ENCODE peak calls at places on chromosomes 12 and 14, in nine cellular contexts. B is amniotic stem cell; M is ACHN; G is myocyte; T is stimulated activated CD4-positive, alpha-beta T cell treated with anti-CD3 and anti-CD28 coated beads, Interleukin-4, amount 100 ng/mL, for 24 hours; X is hippocampal formation; W is dorsolateral prefrontal cortex; D is putamen; Z is A549. K is an unnamed sample.

GRCh38 chr12:113359939-113360748 is 1.8 kb downstream of the PLBD2 start:
- DNase-seq in B (no peak), M (peak), G (peak), T (no peak), X (no peak), W (no peak), D (no peak), Z (no peak), K (no peak)

GRCh38 chr14:92613008-92613658 is 99.6 kb downstream of the RIN3 start:
- DNase-seq in B (no peak), M (peak), G (no peak), T (peak), X (no peak), W (no peak), D (no peak), Z (no peak), K (peak)

GRCh38 chr12:131920157-131920508 is 8.9 kb upstream of the PUS1 start:
- DNase-seq in B (no peak), M (no peak), G (no peak), T (no peak), X (no peak), W (no peak), D (no peak), Z (no peak), K (no peak)

GRCh38 chr14:58829594-58829993 is 191.8 kb downstream of the DACT1 start:
- DNase-seq in B (no peak), M (no peak), G (no peak), T (no peak), X (no peak), W (no peak), D (no peak), Z (no peak), K (no peak)

GRCh38 chr12:124837958-124838803 is 25.5 kb downstream of the SCARB1 start:
- DNase-seq in B (peak), M (peak), G (peak), T (no peak), X (peak), W (peak), D (peak), Z (peak), K (peak)

GRCh38 chr12:80684077-80684495 is 23.3 kb upstream of the MYF6 start:
- DNase-seq in B (no peak), M (no peak), G (no peak), T (no peak), X (no peak), W (no peak), D (no peak), Z (no peak), K (no peak)

GRCh38 chr12:132142679-132143327 is 1.3 kb downstream of the DDX51 start:
- DNase-seq in B (no peak), M (no peak), G (no peak), T (no peak), X (no peak), W (peak), D (no peak), Z (no peak), K (no peak)

GRCh38 chr12:92786045-92786444 is 83.3 kb downstream of the PLEKHG7 start:
- DNase-seq in B (no peak), M (no peak), G (peak), T (no peak), X (no peak), W (no peak), D (no peak), Z (no peak), K (no peak)

GRCh38 chr14:93326196-93326595 is 6.6 kb downstream of the BTBD7 start:
- DNase-seq in B (no peak), M (no peak), G (no peak), T (no peak), X (no peak), W (no peak), D (no peak), Z (no peak), K (no peak)

GRCh38 chr12:54587315-54587821 is 1.1 kb downstream of the PPP1R1A start:
- DNase-seq in B (no peak), M (no peak), G (no peak), T (no peak), X (peak), W (peak), D (no peak), Z (no peak), K (peak)

GRCh38 chr12:102567031-102567985 is 86.9 kb upstream of the IGF1 start:
- DNase-seq in B (peak), M (peak), G (peak), T (no peak), X (no peak), W (no peak), D (no peak), Z (peak), K (no peak)

GRCh38 chr12:30219047-30219446 is 435.3 kb upstream of the TMTC1 start:
- DNase-seq in B (no peak), M (no peak), G (no peak), T (no peak), X (no peak), W (no peak), D (no peak), Z (no peak), K (no peak)

GRCh38 chr14:40386433-40386832 is 954.2 kb upstream of the FBXO33 start:
- DNase-seq in B (no peak), M (no peak), G (no peak), T (no peak), X (no peak), W (no peak), D (no peak), Z (no peak), K (no peak)

GRCh38 chr14:73743431-73743931 is 29.3 kb upstream of the PNMA1 start:
- DNase-seq in B (no peak), M (no peak), G (peak), T (peak), X (peak), W (no peak), D (no peak), Z (no peak), K (no peak)

GRCh38 chr12:26938660-26939185 is 453 bp downstream of the FGFR1OP2 start:
- DNase-seq in B (no peak), M (no peak), G (no peak), T (no peak), X (no peak), W (no peak), D (no peak), Z (peak), K (no peak)

GRCh38 chr14:56189306-56189705 is 71.1 kb downstream of the PELI2 start:
- DNase-seq in B (no peak), M (no peak), G (no peak), T (no peak), X (no peak), W (no peak), D (no peak), Z (peak), K (peak)

GRCh38 chr14:60905930-60906329 is 74.9 kb downstream of the TRMT5 start:
- DNase-seq in B (no peak), M (no peak), G (no peak), T (no peak), X (no peak), W (no peak), D (peak), Z (no peak), K (no peak)

GRCh38 chr12:90292183-90292582 is 583.5 kb upstream of the ATP2B1 start:
- DNase-seq in B (no peak), M (no peak), G (no peak), T (no peak), X (no peak), W (no peak), D (peak), Z (no peak), K (no peak)

GRCh38 chr14:68141531-68142088 is 322.0 kb downstream of the RAD51B start:
- DNase-seq in B (no peak), M (peak), G (peak), T (no peak), X (no peak), W (no peak), D (no peak), Z (no peak), K (no peak)

GRCh38 chr12:124475295-124476010 is 92.0 kb downstream of the NCOR2 start:
- DNase-seq in B (no peak), M (no peak), G (peak), T (no peak), X (no peak), W (no peak), D (no peak), Z (no peak), K (no peak)

GRCh38 chr12:14327717-14328116 is 37.8 kb upstream of the ATF7IP start:
- DNase-seq in B (no peak), M (no peak), G (peak), T (no peak), X (no peak), W (no peak), D (no peak), Z (no peak), K (no peak)

GRCh38 chr14:74140374-74140850 is 55.7 kb downstream of the LIN52 start:
- DNase-seq in B (no peak), M (no peak), G (peak), T (no peak), X (no peak), W (no peak), D (no peak), Z (no peak), K (peak)

GRCh38 chr14:77040995-77041744 is 12.7 kb upstream of the IRF2BPL start:
- DNase-seq in B (no peak), M (no peak), G (no peak), T (peak), X (no peak), W (no peak), D (no peak), Z (no peak), K (no peak)

GRCh38 chr12:104779134-104779533 is 179.0 kb downstream of the SLC41A2 start:
- DNase-seq in B (no peak), M (no peak), G (no peak), T (no peak), X (no peak), W (no peak), D (no peak), Z (no peak), K (no peak)

GRCh38 chr14:69232388-69232787 is 27.6 kb upstream of the GALNT16 start:
- DNase-seq in B (no peak), M (no peak), G (peak), T (no peak), X (no peak), W (no peak), D (no peak), Z (no peak), K (no peak)

GRCh38 chr14:81509838-81510452 is 23.7 kb downstream of the SEL1L start:
- DNase-seq in B (no peak), M (no peak), G (peak), T (no peak), X (no peak), W (no peak), D (no peak), Z (no peak), K (peak)

GRCh38 chr12:47900480-47901129 is 4.2 kb downstream of the VDR start:
- DNase-seq in B (no peak), M (no peak), G (no peak), T (no peak), X (no peak), W (no peak), D (no peak), Z (no peak), K (no peak)

K was measured in A673.